ENCODE peak calls at places on chromosomes 3 and 15, in five cellular contexts. M, U, T, O and W are unnamed samples.

GRCh38 chr3:159884661-159885402 is 103.8 kb upstream of the IL12A start:
- DNase-seq in M (no peak), U (no peak), T (peak), O (peak), W (no peak)

GRCh38 chr3:133121471-133121870 is 83.3 kb downstream of the TMEM108 start:
- DNase-seq in M (no peak), U (no peak), T (no peak), O (no peak), W (no peak)

GRCh38 chr15:53196235-53196634 is 406.1 kb upstream of the ONECUT1 start:
- DNase-seq in M (no peak), U (no peak), T (no peak), O (no peak), W (no peak)

GRCh38 chr3:14274537-14274936 is 95.9 kb downstream of the LSM3 start:
- DNase-seq in M (no peak), U (no peak), T (peak), O (no peak), W (no peak)

GRCh38 chr15:73336756-73337155 is 32.0 kb downstream of the HCN4 start:
- DNase-seq in M (no peak), U (no peak), T (no peak), O (no peak), W (peak)

GRCh38 chr15:62068071-62068786 is 1.5 kb downstream of the C2CD4A start:
- DNase-seq in M (no peak), U (peak), T (peak), O (peak), W (peak)

GRCh38 chr3:175121225-175121624 is 262.1 kb downstream of the NAALADL2 start:
- DNase-seq in M (no peak), U (peak), T (no peak), O (peak), W (no peak)

GRCh38 chr3:28860307-28860706 is 420.6 kb upstream of the RBMS3 start:
- DNase-seq in M (no peak), U (no peak), T (no peak), O (no peak), W (no peak)

GRCh38 chr15:37824717-37825382 is 109.6 kb upstream of the TMCO5A start:
- DNase-seq in M (peak), U (peak), T (peak), O (no peak), W (no peak)

GRCh38 chr3:52704611-52705437 is 767 bp downstream of the GLT8D1 start:
- DNase-seq in M (no peak), U (peak), T (peak), O (peak), W (no peak)

GRCh38 chr3:69568458-69568857 is 170.8 kb upstream of the MITF start:
- DNase-seq in M (no peak), U (no peak), T (no peak), O (no peak), W (no peak)

GRCh38 chr15:77144492-77145070 is 73.7 kb upstream of the TSPAN3 start:
- DNase-seq in M (peak), U (peak), T (no peak), O (no peak), W (no peak)

GRCh38 chr3:133996251-133996661 is 33.5 kb downstream of the SLCO2A1 start:
- DNase-seq in M (no peak), U (no peak), T (no peak), O (no peak), W (no peak)

GRCh38 chr3:188914556-188914955 is 257.2 kb upstream of the TPRG1 start:
- DNase-seq in M (no peak), U (no peak), T (peak), O (no peak), W (peak)

GRCh38 chr15:101156509-101157159 is 95.2 kb downstream of the CHSY1 start:
- DNase-seq in M (no peak), U (no peak), T (peak), O (no peak), W (no peak)

GRCh38 chr3:193344471-193344870 is 34.1 kb downstream of the ATP13A5 start:
- DNase-seq in M (no peak), U (no peak), T (no peak), O (no peak), W (no peak)

GRCh38 chr15:25536801-25537310 is 98.0 kb upstream of the UBE3A start:
- DNase-seq in M (no peak), U (no peak), T (no peak), O (no peak), W (no peak)

GRCh38 chr3:161419555-161420333 is 48.4 kb upstream of the SPTSSB start:
- DNase-seq in M (no peak), U (no peak), T (no peak), O (no peak), W (no peak)

GRCh38 chr3:64457811-64458210 is 230.0 kb downstream of the ADAMTS9 start:
- DNase-seq in M (no peak), U (no peak), T (no peak), O (no peak), W (no peak)

GRCh38 chr15:20646529-20647142 is 105.0 kb upstream of the GOLGA6L6 start:
- DNase-seq in M (no peak), U (no peak), T (no peak), O (no peak), W (no peak)

GRCh38 chr15:63212050-63212973 is 22.9 kb downstream of the RAB8B start:
- DNase-seq in M (no peak), U (no peak), T (peak), O (no peak), W (no peak)

GRCh38 chr15:60370105-60370803 is 27.5 kb downstream of the ANXA2 start:
- DNase-seq in M (no peak), U (no peak), T (no peak), O (peak), W (no peak)

GRCh38 chr3:173403376-173403775 is 5.8 kb downstream of the NLGN1 start:
- DNase-seq in M (no peak), U (no peak), T (no peak), O (no peak), W (no peak)

GRCh38 chr3:159417761-159418160 is 570.9 kb upstream of the IL12A start:
- DNase-seq in M (no peak), U (no peak), T (no peak), O (no peak), W (no peak)

GRCh38 chr3:125437631-125438435 is 62.7 kb upstream of the ZNF148 start:
- DNase-seq in M (peak), U (peak), T (peak), O (peak), W (peak)

GRCh38 chr15:100438570-100438969 is 90.2 kb downstream of the CERS3 start:
- DNase-seq in M (no peak), U (peak), T (peak), O (peak), W (no peak)

GRCh38 chr3:172209333-172210321 is 170.2 kb downstream of the FNDC3B start:
- DNase-seq in M (no peak), U (peak), T (no peak), O (no peak), W (no peak)

GRCh38 chr15:40847225-40847961 is 3.5 kb downstream of the SPINT1 start:
- DNase-seq in M (peak), U (peak), T (peak), O (peak), W (peak)

GRCh38 chr3:100104442-100104798 is 9.9 kb downstream of the FILIP1L start:
- DNase-seq in M (no peak), U (no peak), T (peak), O (no peak), W (no peak)

GRCh38 chr3:169668957-169669681 is 5.6 kb upstream of the MECOM start:
- DNase-seq in M (no peak), U (peak), T (peak), O (peak), W (no peak)

GRCh38 chr15:45138814-45139765 is 9.3 kb downstream of the DUOX1 start:
- DNase-seq in M (no peak), U (no peak), T (no peak), O (no peak), W (no peak)

GRCh38 chr15:45137703-45138102 is 7.9 kb downstream of the DUOX1 start:
- DNase-seq in M (no peak), U (no peak), T (no peak), O (no peak), W (no peak)

GRCh38 chr15:45134682-45135604 is 5.1 kb downstream of the DUOX1 start:
- DNase-seq in M (no peak), U (no peak), T (no peak), O (peak), W (no peak)

GRCh38 chr15:45134046-45134445 is 4.3 kb downstream of the DUOX1 start:
- DNase-seq in M (no peak), U (no peak), T (no peak), O (no peak), W (no peak)

GRCh38 chr15:45136378-45136764 is 6.6 kb downstream of the DUOX1 start:
- DNase-seq in M (no peak), U (no peak), T (no peak), O (no peak), W (no peak)
- TF ChIP-seq CTCF in M (peak), U (no peak), T (no peak), O (no peak), W (no peak)

GRCh38 chr3:27224197-27224596 is 145.0 kb downstream of the NEK10 start:
- DNase-seq in M (no peak), U (peak), T (no peak), O (no peak), W (no peak)

GRCh38 chr3:27228805-27229204 is 140.4 kb downstream of the NEK10 start:
- DNase-seq in M (no peak), U (no peak), T (peak), O (no peak), W (no peak)
- TF ChIP-seq CTCF in M (peak), U (no peak), T (peak), O (no peak), W (no peak)

GRCh38 chr3:119418641-119419040 is 44.8 kb downstream of the TMEM39A start:
- DNase-seq in M (no peak), U (no peak), T (no peak), O (no peak), W (no peak)

GRCh38 chr3:119418091-119418512 is 45.3 kb downstream of the TMEM39A start:
- DNase-seq in M (no peak), U (no peak), T (no peak), O (no peak), W (no peak)

DNA sequence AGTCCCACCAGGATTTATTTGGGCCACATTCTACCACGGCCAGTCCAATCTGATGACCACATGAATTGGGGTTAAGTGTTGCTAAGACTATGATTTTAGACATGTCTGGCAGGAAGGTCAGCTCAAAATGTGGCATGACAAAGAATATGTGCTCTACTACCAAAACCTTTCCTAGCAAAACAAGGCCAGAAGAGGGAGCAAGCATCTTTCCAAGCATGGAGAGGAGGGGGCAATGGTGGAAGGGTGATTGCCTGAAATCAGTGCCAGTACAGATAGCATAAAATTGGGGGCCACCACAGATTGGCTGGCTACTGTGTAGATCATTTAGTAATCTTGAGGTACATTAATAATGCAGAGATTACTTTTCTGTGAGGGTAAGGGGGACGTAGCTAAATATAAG is 43.2 kb downstream of the TMEM39A start:
- DNase-seq in M (no peak), U (no peak), T (no peak), O (no peak), W (no peak)
- TF ChIP-seq CTCF in M (peak), U (peak), T (no peak), O (no peak), W (no peak)

DNA sequence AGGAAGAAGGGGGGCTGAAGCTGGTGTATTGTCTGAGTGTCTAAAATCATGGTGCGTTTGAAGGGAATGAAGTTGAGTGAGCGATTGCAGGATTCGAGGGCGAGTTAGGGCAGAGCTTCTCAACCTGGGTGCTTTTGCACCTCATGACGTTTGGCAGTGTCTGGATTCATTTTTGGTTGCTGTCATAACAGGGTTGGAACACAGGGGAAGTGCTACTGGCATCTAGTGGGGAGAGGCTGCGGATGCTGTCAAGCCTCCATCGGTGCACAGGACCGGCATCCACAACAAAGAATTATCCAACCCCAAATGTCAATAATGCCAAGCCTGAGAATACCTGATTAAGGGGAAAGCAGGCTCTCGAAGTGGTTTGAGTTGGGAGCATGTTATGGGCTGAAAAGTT is 120.0 kb downstream of the SLCO3A1 start:
- DNase-seq in M (no peak), U (peak), T (no peak), O (no peak), W (no peak)
- TF ChIP-seq CTCF in M (no peak), U (peak), T (no peak), O (no peak), W (peak)

GRCh38 chr3:25566358-25566920 is 98.3 kb downstream of the TOP2B start:
- DNase-seq in M (no peak), U (no peak), T (no peak), O (no peak), W (no peak)
- TF ChIP-seq CTCF in M (no peak), U (no peak), T (no peak), O (no peak), W (no peak)

GRCh38 chr3:45442679-45443214 is 54.4 kb downstream of the LARS2 start:
- DNase-seq in M (no peak), U (no peak), T (no peak), O (no peak), W (no peak)
- TF ChIP-seq CTCF in M (no peak), U (no peak), T (no peak), O (no peak), W (no peak)

GRCh38 chr3:107578523-107578922 is 55.8 kb downstream of the BBX start:
- DNase-seq in M (no peak), U (no peak), T (no peak), O (no peak), W (no peak)
- TF ChIP-seq CTCF in M (no peak), U (no peak), T (no peak), O (no peak), W (no peak)

DNA sequence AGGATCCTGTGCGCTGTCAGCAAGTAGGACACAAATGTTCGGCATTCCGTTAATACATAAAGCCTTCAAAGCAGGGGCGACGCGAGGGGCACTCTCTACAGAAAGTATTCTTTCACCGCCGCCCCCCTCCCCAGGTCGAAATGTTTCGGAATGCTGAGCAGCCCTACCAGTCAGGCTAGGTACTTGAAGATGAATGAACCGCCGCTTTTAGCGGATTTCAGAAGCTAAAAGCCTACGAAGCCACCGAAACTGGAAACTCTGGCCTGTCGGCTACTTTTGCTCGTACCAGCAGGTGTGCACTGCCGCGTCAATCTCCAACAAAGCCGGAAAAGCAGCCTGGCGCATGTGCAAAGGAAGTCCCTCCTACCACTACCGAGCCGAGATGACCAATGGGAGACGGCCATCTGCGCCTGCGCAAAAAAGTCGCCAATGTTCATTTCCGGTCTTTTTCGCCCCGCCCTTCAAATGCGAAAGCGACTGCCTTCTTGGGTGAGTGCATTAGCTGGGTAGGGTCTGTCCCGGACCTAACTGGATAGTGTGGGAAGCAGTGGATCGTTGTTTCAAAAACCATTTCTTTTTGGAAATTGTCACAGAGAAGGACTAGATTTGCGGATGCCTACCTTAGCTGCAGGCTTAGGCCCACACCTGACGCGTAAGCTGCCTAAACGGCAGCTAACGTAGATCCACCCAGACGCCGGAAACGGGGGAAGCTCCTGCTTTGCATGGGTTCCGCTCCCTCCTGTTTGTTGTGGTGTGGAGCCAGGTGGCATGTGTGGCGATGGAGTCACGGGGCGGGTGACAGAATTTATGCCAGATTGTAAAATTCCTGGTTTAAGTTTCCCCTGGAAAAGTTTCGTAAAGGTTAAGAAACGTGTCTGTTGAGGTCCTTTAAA is at the start of gene WDR5B:
- DNase-seq in M (peak), U (peak), T (peak), O (peak), W (peak)
- TF ChIP-seq CTCF in M (peak), U (peak), T (no peak), O (peak), W (no peak)

GRCh38 chr15:91855684-91856553 is 2.4 kb downstream of the SLCO3A1 start:
- DNase-seq in M (no peak), U (peak), T (no peak), O (peak), W (no peak)
- TF ChIP-seq CTCF in M (peak), U (peak), T (peak), O (peak), W (no peak)